ENCODE peak calls at places on chromosome 6, in nine cellular contexts. I is RKO; Y is activated naive CD4-positive, alpha-beta T cell treated with anti-CD3 and anti-CD28 coated beads, Interleukin-2, amount 50 U/mL, for 72 hours; X is GM06990; V is stimulated activated CD8-positive, alpha-beta memory T cell treated with anti-CD3 and anti-CD28 coated beads, Interleukin-4, amount 100 ng/mL, for 48 hours; L is left ventricle myocardium superior; S is NCI-H774; W is SJSA1; U is germinal center. T is an unnamed sample.

GRCh38 chr6:119346450-119346849 is 3.1 kb downstream of the MAN1A1 start:
- DNase-seq in U (no peak), L (no peak), Y (no peak), W (no peak), S (no peak), I (no peak), V (no peak), X (no peak), T (no peak)

GRCh38 chr6:169241688-169242350 is 11.8 kb downstream of the THBS2 start:
- DNase-seq in U (no peak), V (no peak), L (no peak), Y (no peak), W (no peak), S (no peak), I (no peak), X (no peak), T (no peak)

GRCh38 chr6:100889351-100889750 is 8.2 kb upstream of the ASCC3 start:
- DNase-seq in W (no peak), V (no peak), U (no peak), Y (no peak), I (no peak), X (no peak), L (no peak), S (no peak), T (no peak)

GRCh38 chr6:166619912-166620311 is 7.1 kb downstream of the RPS6KA2 start:
- DNase-seq in S (no peak), X (no peak), Y (no peak), U (no peak), V (no peak), W (peak), L (peak), I (no peak), T (no peak)

GRCh38 chr6:692858-693736 is at the start of gene EXOC2:
- DNase-seq in X (peak), V (peak), I (peak), S (peak), W (peak), Y (peak), L (peak), U (peak), T (peak)

GRCh38 chr6:37047421-37047931 is 42.0 kb downstream of the FGD2 start:
- DNase-seq in X (no peak), I (no peak), Y (no peak), V (no peak), S (no peak), L (no peak), W (no peak), U (no peak), T (no peak)

GRCh38 chr6:111150577-111150976 is 63.3 kb downstream of the SLC16A10 start:
- DNase-seq in W (no peak), I (no peak), Y (no peak), L (no peak), X (no peak), U (no peak), S (no peak), V (no peak), T (no peak)

GRCh38 chr6:20699402-20699801 is 165.1 kb downstream of the CDKAL1 start:
- DNase-seq in S (peak), L (no peak), W (no peak), V (no peak), Y (no peak), I (no peak), X (no peak), U (no peak), T (no peak)

GRCh38 chr6:21426841-21427490 is 166.6 kb upstream of the SOX4 start:
- DNase-seq in V (no peak), S (no peak), X (no peak), Y (no peak), I (no peak), W (no peak), L (no peak), U (no peak), T (no peak)

GRCh38 chr6:149884215-149884614 is 13.7 kb downstream of the RAET1E start:
- DNase-seq in S (peak), W (no peak), X (no peak), U (no peak), L (peak), Y (no peak), V (no peak), I (no peak), T (no peak)

GRCh38 chr6:93932175-93932574 is 512.8 kb upstream of the EPHA7 start:
- DNase-seq in L (no peak), I (no peak), W (no peak), V (no peak), U (no peak), S (no peak), Y (no peak), X (no peak), T (no peak)

GRCh38 chr6:26017567-26017966 is 55.0 kb downstream of the TRIM38 start:
- DNase-seq in I (peak), U (peak), W (no peak), S (no peak), Y (peak), V (peak), X (peak), L (peak), T (peak)

GRCh38 chr6:157326979-157327378 is 3.7 kb upstream of the TMEM242 start:
- DNase-seq in Y (no peak), U (no peak), X (no peak), I (no peak), V (no peak), S (no peak), L (no peak), W (no peak), T (no peak)

GRCh38 chr6:161835426-161836029 is 561.7 kb upstream of the AGPAT4 start:
- DNase-seq in W (no peak), V (no peak), I (no peak), S (no peak), X (no peak), U (no peak), L (no peak), Y (no peak), T (no peak)

GRCh38 chr6:56656466-56656865 is 13.8 kb upstream of the DST start:
- DNase-seq in U (no peak), W (no peak), S (no peak), X (no peak), L (no peak), V (no peak), Y (no peak), I (no peak), T (no peak)

GRCh38 chr6:9252784-9253183 is 817.4 kb upstream of the SLC35B3 start:
- DNase-seq in U (no peak), S (no peak), Y (no peak), W (no peak), L (no peak), I (no peak), V (no peak), X (no peak), T (no peak)

GRCh38 chr6:154579046-154579823 is 68.8 kb upstream of the CNKSR3 start:
- DNase-seq in I (no peak), V (no peak), X (no peak), L (no peak), Y (no peak), U (no peak), S (no peak), W (no peak), T (no peak)

GRCh38 chr6:141152951-141153350 is 979.8 kb upstream of the GJE1 start:
- DNase-seq in X (no peak), S (no peak), V (no peak), Y (no peak), L (no peak), W (no peak), U (no peak), I (no peak), T (no peak)

GRCh38 chr6:136729832-136730231 is 62.4 kb downstream of the MAP3K5 start:
- DNase-seq in I (no peak), U (no peak), X (no peak), W (no peak), V (no peak), L (no peak), Y (no peak), S (no peak), T (no peak)

GRCh38 chr6:145110109-145110508 is 625.2 kb downstream of the EPM2A start:
- DNase-seq in S (no peak), X (no peak), U (no peak), W (no peak), Y (no peak), V (no peak), I (no peak), L (no peak), T (no peak)

GRCh38 chr6:62009445-62009844 is 276.6 kb downstream of the KHDRBS2 start:
- DNase-seq in U (no peak), I (no peak), V (no peak), L (no peak), S (no peak), W (no peak), X (no peak), Y (no peak), T (no peak)

GRCh38 chr6:50791900-50792508 is 26.7 kb upstream of the TFAP2B start:
- DNase-seq in I (peak), U (peak), Y (no peak), L (no peak), W (no peak), V (no peak), S (peak), X (no peak), T (no peak)

GRCh38 chr6:19892250-19892649 is 55.1 kb downstream of the ID4 start:
- DNase-seq in L (no peak), Y (no peak), S (peak), I (no peak), V (no peak), U (no peak), W (no peak), X (no peak), T (no peak)

GRCh38 chr6:126041516-126042447 is 55.4 kb downstream of the TRMT11 start:
- DNase-seq in V (no peak), W (no peak), Y (no peak), U (no peak), X (no peak), I (no peak), S (no peak), L (no peak), T (no peak)

GRCh38 chr6:79430913-79431312 is 106.3 kb downstream of the LCA5 start:
- DNase-seq in V (no peak), W (no peak), U (no peak), S (no peak), X (no peak), Y (no peak), I (no peak), L (no peak), T (no peak)